ENCODE peak calls at places on chromosomes 12 and 14, in four cellular contexts. Q is H9, F is mesenchymal stem cell, I is H1. Z is an unnamed sample.

GRCh38 chr12:14394317-14395058 is 29.0 kb downstream of the ATF7IP start:
- DNase-seq in Q (no peak), F (peak), I (no peak), Z (peak)

GRCh38 chr12:6769003-6769389 is 2.8 kb downstream of the PTMS start:
- DNase-seq in Q (peak), F (peak), I (peak), Z (peak)

GRCh38 chr12:75322464-75322863 is 7.7 kb downstream of the CAPS2 start:
- DNase-seq in Q (no peak), F (peak), I (no peak), Z (no peak)

GRCh38 chr14:100654025-100654813 is 67.0 kb upstream of the BEGAIN start:
- DNase-seq in Q (no peak), F (no peak), I (no peak), Z (no peak)

GRCh38 chr12:32301216-32301615 is 98.1 kb upstream of the FGD4 start:
- DNase-seq in Q (no peak), F (peak), I (no peak), Z (no peak)

GRCh38 chr12:19068137-19068536 is 61.4 kb upstream of the PLEKHA5 start:
- DNase-seq in Q (no peak), F (peak), I (no peak), Z (no peak)

GRCh38 chr14:65204056-65204455 is 101.7 kb upstream of the MAX start:
- DNase-seq in Q (no peak), F (no peak), I (no peak), Z (no peak)

GRCh38 chr12:92244036-92244435 is 98.4 kb upstream of the BTG1 start:
- DNase-seq in Q (no peak), F (peak), I (no peak), Z (no peak)

GRCh38 chr12:18658179-18658578 is 79.6 kb downstream of the PLCZ1 start:
- DNase-seq in Q (no peak), F (no peak), I (no peak), Z (no peak)

GRCh38 chr12:96806272-96806671 is 100.8 kb upstream of the NEDD1 start:
- DNase-seq in Q (no peak), F (no peak), I (no peak), Z (no peak)

GRCh38 chr12:77130193-77130592 is 64.8 kb upstream of the E2F7 start:
- DNase-seq in Q (no peak), F (no peak), I (no peak), Z (no peak)

GRCh38 chr12:9032202-9032964 is 43.0 kb downstream of the KLRG1 start:
- DNase-seq in Q (no peak), F (no peak), I (no peak), Z (no peak)

GRCh38 chr12:122079532-122080081 is 1.1 kb downstream of the MLXIP start:
- DNase-seq in Q (no peak), F (no peak), I (no peak), Z (no peak)

GRCh38 chr14:56199095-56199975 is 81.1 kb downstream of the PELI2 start:
- DNase-seq in Q (no peak), F (peak), I (no peak), Z (no peak)

GRCh38 chr14:72553656-72554055 is 340.2 kb downstream of the DPF3 start:
- DNase-seq in Q (no peak), F (no peak), I (no peak), Z (no peak)

GRCh38 chr12:64792128-64792527 is 32.3 kb upstream of the TBC1D30 start:
- DNase-seq in Q (no peak), F (no peak), I (no peak), Z (no peak)

GRCh38 chr12:68803948-68804653 is 3.9 kb upstream of the MDM2 start:
- DNase-seq in Q (no peak), F (no peak), I (no peak), Z (no peak)

GRCh38 chr12:58575281-58575680 is 345.0 kb downstream of the LRIG3 start:
- DNase-seq in Q (no peak), F (peak), I (no peak), Z (no peak)

GRCh38 chr12:111757361-111758119 is 9.2 kb upstream of the ALDH2 start:
- DNase-seq in Q (no peak), F (peak), I (no peak), Z (no peak)

GRCh38 chr14:50530358-50530757 is 2.0 kb downstream of the MAP4K5 start:
- DNase-seq in Q (no peak), F (peak), I (no peak), Z (no peak)

GRCh38 chr12:56886319-56886718 is 47.9 kb downstream of the SDR9C7 start:
- DNase-seq in Q (no peak), F (no peak), I (no peak), Z (no peak)

GRCh38 chr12:85424581-85425348 is 144.7 kb downstream of the ALX1 start:
- DNase-seq in Q (no peak), F (peak), I (peak), Z (no peak)

GRCh38 chr14:95425369-95426115 is 90.9 kb downstream of the SYNE3 start:
- DNase-seq in Q (no peak), F (no peak), I (no peak), Z (no peak)

GRCh38 chr12:99498756-99499155 is 148.8 kb upstream of the GARIN6 start:
- DNase-seq in Q (peak), F (peak), I (no peak), Z (no peak)

GRCh38 chr14:42909659-42910058 is 1303.0 kb downstream of the LRFN5 start:
- DNase-seq in Q (no peak), F (no peak), I (no peak), Z (no peak)

GRCh38 chr14:63614964-63615363 is 26.7 kb downstream of the WDR89 start:
- DNase-seq in Q (no peak), F (peak), I (no peak), Z (no peak)

GRCh38 chr12:13179159-13180074 is 17.1 kb upstream of the EMP1 start:
- DNase-seq in Q (peak), F (peak), I (peak), Z (no peak)

GRCh38 chr14:49992901-49993335 is 100.0 kb downstream of the ARF6 start:
- DNase-seq in Q (no peak), F (peak), I (no peak), Z (no peak)

GRCh38 chr12:124608451-124608870 is 41.0 kb upstream of the NCOR2 start:
- DNase-seq in Q (no peak), F (no peak), I (no peak), Z (no peak)

GRCh38 chr14:65167072-65167645 is 64.8 kb upstream of the MAX start:
- DNase-seq in Q (no peak), F (no peak), I (no peak), Z (no peak)

GRCh38 chr12:77957034-77957433 is 126.3 kb downstream of the NAV3 start:
- DNase-seq in Q (no peak), F (no peak), I (no peak), Z (no peak)

GRCh38 chr12:49100380-49100779 is 5.8 kb upstream of the DHH start:
- DNase-seq in Q (no peak), F (no peak), I (no peak), Z (no peak)

GRCh38 chr12:111446044-111446581 is 40.4 kb downstream of the SH2B3 start:
- DNase-seq in Q (peak), F (peak), I (peak), Z (no peak)

GRCh38 chr12:95674631-95675030 is 115.9 kb downstream of the NTN4 start:
- DNase-seq in Q (no peak), F (peak), I (no peak), Z (no peak)

GRCh38 chr12:123894823-123895338 is 77.8 kb downstream of the CCDC92 start:
- DNase-seq in Q (no peak), F (no peak), I (no peak), Z (no peak)

GRCh38 chr12:14948672-14949071 is 10.3 kb upstream of the ERP27 start:
- DNase-seq in Q (no peak), F (peak), I (no peak), Z (no peak)

GRCh38 chr14:87960013-87960787 is 32.8 kb downstream of the GALC start:
- DNase-seq in Q (no peak), F (no peak), I (no peak), Z (no peak)

GRCh38 chr14:61564623-61565091 is 130.7 kb upstream of the HIF1A start:
- DNase-seq in Q (no peak), F (peak), I (no peak), Z (no peak)

GRCh38 chr14:61563162-61563511 is 132.2 kb upstream of the HIF1A start:
- DNase-seq in Q (no peak), F (no peak), I (no peak), Z (no peak)

GRCh38 chr14:61562321-61563161 is 132.8 kb upstream of the HIF1A start:
- DNase-seq in Q (no peak), F (peak), I (no peak), Z (no peak)

GRCh38 chr14:61565181-61565580 is 130.1 kb upstream of the HIF1A start:
- DNase-seq in Q (no peak), F (peak), I (no peak), Z (no peak)

GRCh38 chr14:61563880-61564622 is 131.3 kb upstream of the HIF1A start:
- DNase-seq in Q (no peak), F (no peak), I (no peak), Z (no peak)
- H3K23ac ChIP-seq in Q (no peak), F (peak), I (no peak), Z (no peak)

DNA sequence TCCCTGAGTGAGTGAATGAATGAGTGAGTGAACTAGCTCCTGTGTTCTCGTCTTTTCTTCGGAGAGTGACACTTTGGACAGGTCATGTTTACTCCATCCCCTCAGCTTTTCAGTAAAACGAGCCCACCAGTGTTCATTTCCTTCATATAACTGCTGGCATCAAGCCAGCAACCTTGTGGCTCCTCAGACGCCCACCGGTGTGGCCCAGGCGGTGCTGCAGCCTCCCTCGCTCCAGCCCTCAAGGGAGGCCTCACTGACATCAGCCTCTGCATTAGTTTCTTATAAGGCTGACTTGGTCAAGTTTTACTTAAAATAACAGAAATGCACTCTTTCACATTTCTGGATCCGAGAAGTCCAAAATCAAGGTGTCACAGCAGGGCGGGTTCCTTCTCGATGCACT is 188.0 kb downstream of the ZFP36L1 start:
- DNase-seq in Q (no peak), F (no peak), I (no peak), Z (no peak)
- H2BK12ac ChIP-seq in Q (no peak), F (peak), I (no peak), Z (no peak)

DNA sequence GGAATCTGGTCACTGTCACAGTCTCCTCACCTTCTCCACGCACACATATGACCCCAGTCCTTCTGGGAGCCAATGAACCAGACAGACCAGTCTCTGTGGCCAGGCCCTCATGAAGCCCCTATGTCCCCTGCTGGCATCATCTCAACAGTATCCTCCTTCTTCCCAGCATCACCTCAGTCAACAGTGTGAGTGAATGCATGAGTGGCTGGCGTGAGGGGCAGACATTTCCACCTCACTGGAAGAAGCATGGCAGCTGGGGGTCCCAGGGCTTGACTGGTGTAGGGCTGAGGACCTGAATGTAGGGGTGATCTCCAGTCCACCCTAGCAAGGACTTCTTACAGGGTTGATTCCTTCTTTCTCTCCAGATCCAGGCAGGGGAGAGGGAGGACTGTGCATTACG is 1.8 kb downstream of the MAP3K12 start:
- DNase-seq in Q (no peak), F (no peak), I (no peak), Z (no peak)
- H3K23ac ChIP-seq in Q (no peak), F (no peak), I (no peak), Z (no peak)

GRCh38 chr14:69069020-69069421 is 83.9 kb downstream of the DCAF5 start:
- DNase-seq in Q (no peak), F (peak), I (no peak), Z (no peak)

GRCh38 chr14:69073925-69074324 is 79.0 kb downstream of the DCAF5 start:
- DNase-seq in Q (no peak), F (no peak), I (no peak), Z (no peak)

GRCh38 chr14:69072584-69072983 is 80.3 kb downstream of the DCAF5 start:
- DNase-seq in Q (no peak), F (no peak), I (no peak), Z (no peak)

GRCh38 chr14:69076341-69076740 is 76.6 kb downstream of the DCAF5 start:
- DNase-seq in Q (no peak), F (no peak), I (no peak), Z (no peak)

DNA sequence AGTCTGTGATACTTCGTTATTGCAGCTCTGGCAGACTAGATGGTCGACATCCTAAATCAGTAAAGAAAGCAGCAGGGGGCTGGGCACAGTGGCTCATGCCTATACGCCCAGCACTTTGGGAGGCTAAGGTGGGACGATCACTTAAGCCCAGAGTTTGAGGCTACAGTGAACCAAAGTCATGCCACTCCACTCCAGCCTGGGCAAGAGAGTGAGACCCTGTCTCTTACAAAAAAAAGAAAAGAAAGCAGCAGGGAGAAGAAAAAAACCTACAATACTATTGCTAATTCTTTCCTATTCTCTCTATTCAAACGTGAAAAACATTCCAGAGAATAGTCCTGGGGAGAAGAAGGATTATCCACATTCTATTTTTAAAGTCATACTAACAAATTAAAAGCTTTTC is 79.5 kb downstream of the DCAF5 start:
- DNase-seq in Q (no peak), F (no peak), I (no peak), Z (no peak)
- H2BK12ac ChIP-seq in Q (no peak), F (no peak), I (no peak), Z (no peak)

DNA sequence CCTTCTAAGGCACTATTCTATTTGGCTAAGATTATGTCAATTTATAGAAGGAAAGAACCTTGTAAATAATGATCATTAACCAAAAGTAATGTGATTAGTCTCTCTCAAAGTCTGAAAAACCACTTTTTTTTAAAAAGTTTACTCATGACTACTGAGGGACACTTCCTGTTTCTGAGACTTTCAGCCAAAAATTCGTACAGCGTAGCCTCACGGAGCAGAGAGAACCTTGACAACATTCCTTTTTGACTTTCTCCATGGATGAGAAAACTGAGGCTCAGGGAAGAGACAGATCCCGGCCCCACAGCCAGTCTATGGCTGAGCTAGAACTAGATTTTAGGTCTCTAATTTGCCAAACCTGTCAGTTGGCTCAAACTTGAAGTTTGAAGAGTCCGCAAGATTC is 68.2 kb downstream of the DAD1 start:
- DNase-seq in Q (no peak), F (no peak), I (no peak), Z (no peak)
- H3K23ac ChIP-seq in Q (no peak), F (no peak), I (no peak), Z (no peak)

GRCh38 chr12:31221566-31221945 is 104.4 kb downstream of the SINHCAF start:
- DNase-seq in Q (no peak), F (no peak), I (no peak), Z (no peak)

GRCh38 chr12:31219521-31219920 is 106.4 kb downstream of the SINHCAF start:
- DNase-seq in Q (no peak), F (no peak), I (no peak), Z (no peak)

GRCh38 chr12:31220061-31220460 is 105.9 kb downstream of the SINHCAF start:
- DNase-seq in Q (no peak), F (peak), I (no peak), Z (no peak)

GRCh38 chr12:31222620-31223222 is 103.2 kb downstream of the SINHCAF start:
- DNase-seq in Q (no peak), F (no peak), I (no peak), Z (no peak)

GRCh38 chr12:31220633-31221565 is 105.1 kb downstream of the SINHCAF start:
- DNase-seq in Q (no peak), F (peak), I (no peak), Z (no peak)
- H2BK12ac ChIP-seq in Q (no peak), F (no peak), I (no peak), Z (no peak)

DNA sequence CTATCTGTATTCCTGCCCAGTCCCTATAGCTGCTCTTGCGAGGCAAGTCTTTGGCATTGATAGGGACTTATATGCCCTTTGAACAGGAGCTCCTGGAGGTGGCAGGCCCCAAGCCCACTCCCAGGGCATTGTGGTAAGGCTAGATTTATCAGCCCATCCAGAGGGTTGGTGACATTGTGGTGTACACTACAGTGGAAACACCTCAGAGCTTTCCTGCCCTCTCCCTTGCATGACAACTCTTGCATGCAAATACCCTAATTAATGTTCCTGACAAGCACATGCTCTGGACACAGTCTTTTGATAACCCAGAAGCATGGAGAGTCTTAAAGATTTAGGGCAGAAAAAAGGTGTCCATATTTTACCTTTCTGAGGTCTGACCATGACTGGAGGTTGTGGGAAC is 815 bp upstream of the RIPK3 start:
- DNase-seq in Q (no peak), F (no peak), I (no peak), Z (no peak)
- H3K23ac ChIP-seq in Q (no peak), F (no peak), I (no peak), Z (no peak)

GRCh38 chr14:75717729-75718128 is 56.7 kb downstream of the TTLL5 start:
- DNase-seq in Q (no peak), F (no peak), I (no peak), Z (no peak)
- H2BK12ac ChIP-seq in Q (no peak), F (no peak), I (no peak), Z (no peak)

GRCh38 chr12:26935636-26936378 is 2.0 kb downstream of the INTS13 start:
- DNase-seq in Q (no peak), F (no peak), I (no peak), Z (no peak)
- H3K23ac ChIP-seq in Q (no peak), F (no peak), I (no peak), Z (no peak)